ENCODE peak calls at places on chromosomes 11 and 22, in nine cellular contexts. X is ovary, Q is A549, N is stomach, L is tibial nerve, K is K562, D is HepG2, H is SK-N-SH, F is suprapubic skin. T is an unnamed sample.

GRCh38 chr11:72308226-72309073 is 64.5 kb upstream of the PHOX2A start:
- DNase-seq in H (peak; percentile 81), F (no peak), K (peak; percentile 75), L (no peak), D (no peak), Q (no peak), N (no peak), X (no peak), T (no peak)

GRCh38 chr22:25668437-25668836 is 73.6 kb upstream of the MYO18B start:
- DNase-seq in K (no peak), Q (peak; percentile 11), X (peak; percentile 72), D (peak; percentile 92), H (peak; percentile 55), N (no peak), F (peak; percentile 71), L (no peak), T (no peak)

GRCh38 chr11:69975822-69976221 is 102.3 kb upstream of the ANO1 start:
- DNase-seq in F (no peak), H (no peak), D (no peak), Q (no peak), L (no peak), X (no peak), N (no peak), K (no peak), T (no peak)

GRCh38 chr11:62931501-62932278 is 10.5 kb upstream of the CHRM1 start:
- DNase-seq in H (no peak), K (no peak), Q (no peak), D (no peak), F (no peak), X (no peak), L (no peak), N (no peak), T (no peak)

GRCh38 chr11:115544422-115544821 is 40.2 kb upstream of the CADM1 start:
- DNase-seq in F (no peak), Q (no peak), L (no peak), K (no peak), D (no peak), N (no peak), X (no peak), H (no peak), T (no peak)

GRCh38 chr11:14026961-14027360 is 64.4 kb downstream of the SPON1 start:
- DNase-seq in X (no peak), Q (no peak), N (no peak), L (no peak), H (no peak), K (no peak), F (no peak), D (no peak), T (no peak)

GRCh38 chr22:32985899-32986772 is 72.0 kb downstream of the SYN3 start:
- DNase-seq in Q (peak; percentile 61), L (peak; percentile 54), F (peak; percentile 79), N (peak; percentile 58), H (peak; percentile 77), K (peak; percentile 70), X (peak; percentile 64), D (peak; percentile 70), T (peak; percentile 67)

GRCh38 chr22:20899827-20900423 is 17.3 kb upstream of the CRKL start:
- DNase-seq in K (no peak), H (no peak), N (no peak), Q (no peak), D (no peak), F (no peak), L (no peak), X (no peak), T (no peak)

GRCh38 chr11:46003647-46004046 is 81.2 kb downstream of the LARGE2 start:
- DNase-seq in H (no peak), N (no peak), L (no peak), Q (no peak), K (no peak), D (no peak), X (no peak), F (no peak), T (no peak)

GRCh38 chr11:123601136-123601535 is 53.3 kb downstream of the SCN3B start:
- DNase-seq in L (no peak), Q (no peak), F (no peak), K (no peak), X (no peak), D (no peak), N (no peak), H (no peak), T (no peak)

GRCh38 chr11:107252429-107253161 is 205.0 kb downstream of the CWF19L2 start:
- DNase-seq in X (no peak), F (no peak), L (no peak), H (no peak), D (no peak), N (no peak), K (no peak), Q (no peak), T (no peak)

GRCh38 chr11:122727101-122727929 is 71.8 kb downstream of the UBASH3B start:
- DNase-seq in Q (no peak), N (no peak), L (no peak), D (no peak), H (peak; percentile 30), X (no peak), K (no peak), F (no peak), T (peak; percentile 26)

GRCh38 chr22:17945851-17946690 is 78.3 kb downstream of the MICAL3 start:
- DNase-seq in X (no peak), L (no peak), N (peak; percentile 2), Q (no peak), H (no peak), K (no peak), F (no peak), D (no peak), T (no peak)

GRCh38 chr11:115607621-115608191 is 103.5 kb upstream of the CADM1 start:
- DNase-seq in L (no peak), F (no peak), K (no peak), H (peak; percentile 26), X (no peak), D (no peak), N (no peak), Q (no peak), T (no peak)

GRCh38 chr22:49753276-49753884 is 74.3 kb downstream of the BRD1 start:
- DNase-seq in X (no peak), H (peak; percentile 80), D (no peak), N (peak; percentile 17), L (no peak), K (no peak), F (no peak), Q (no peak), T (no peak)

GRCh38 chr11:102360681-102361080 is 13.7 kb downstream of the BIRC2 start:
- DNase-seq in K (no peak), Q (no peak), H (no peak), D (no peak), X (no peak), F (no peak), L (no peak), N (no peak), T (no peak)

GRCh38 chr22:37735054-37735453 is 38.2 kb downstream of the TRIOBP start:
- DNase-seq in X (peak; percentile 44), H (peak; percentile 91), F (no peak), N (peak; percentile 82), Q (peak; percentile 67), D (peak; percentile 72), L (no peak), K (peak; percentile 65), T (no peak)

GRCh38 chr11:76073716-76074115 is 132.6 kb downstream of the WNT11 start:
- DNase-seq in F (no peak), Q (no peak), K (no peak), L (no peak), X (no peak), N (no peak), H (peak; percentile 16), D (no peak), T (no peak)

GRCh38 chr11:57974132-57974531 is 49.5 kb upstream of the OR9Q1 start:
- DNase-seq in L (no peak), X (no peak), H (no peak), K (no peak), N (no peak), D (no peak), Q (no peak), F (no peak), T (no peak)

GRCh38 chr11:94145431-94145830 is 16.8 kb downstream of the PANX1 start:
- DNase-seq in K (no peak), Q (no peak), X (no peak), D (no peak), L (no peak), H (no peak), N (no peak), F (no peak), T (no peak)
- H3K4me1 ChIP-seq in K (peaks cover 17% of the 10 kb centered on the region), Q (peaks cover 86% of the 10 kb centered on the region), X (peaks cover 4% of the 10 kb centered on the region), D (peaks cover 83% of the 10 kb centered on the region), L (peaks cover 70% of the 10 kb centered on the region), H (peaks cover 44% of the 10 kb centered on the region), N (peaks cover 22% of the 10 kb centered on the region), F (peaks cover 24% of the 10 kb centered on the region), T (peaks cover 39% of the 10 kb centered on the region)

GRCh38 chr22:46537221-46537945 is at the start of gene CELSR1:
- DNase-seq in X (no peak), Q (peak; percentile 77), F (no peak), D (no peak), L (no peak), N (peak; percentile 73), K (no peak), H (peak; percentile 69), T (peak; percentile 41)
- TF ChIP-seq EP300 in X (no peak), Q (no peak), F (no peak), D (no peak), L (no peak), N (no peak), K (no peak), H (no peak), T (no peak)

GRCh38 chr11:34623463-34623862 is 2.6 kb downstream of the EHF start:
- DNase-seq in H (no peak), N (no peak), K (no peak), X (no peak), Q (no peak), F (no peak), L (no peak), D (no peak), T (no peak)
- H3K4me3 ChIP-seq in H (no peak overlapping the region), N (peak overlapping the region; percentile 42), K (no peak overlapping the region), X (no peak overlapping the region), Q (no peak overlapping the region), F (peak overlapping the region; percentile 37), L (no peak overlapping the region), D (no peak overlapping the region), T (peak overlapping the region; percentile 8)

DNA sequence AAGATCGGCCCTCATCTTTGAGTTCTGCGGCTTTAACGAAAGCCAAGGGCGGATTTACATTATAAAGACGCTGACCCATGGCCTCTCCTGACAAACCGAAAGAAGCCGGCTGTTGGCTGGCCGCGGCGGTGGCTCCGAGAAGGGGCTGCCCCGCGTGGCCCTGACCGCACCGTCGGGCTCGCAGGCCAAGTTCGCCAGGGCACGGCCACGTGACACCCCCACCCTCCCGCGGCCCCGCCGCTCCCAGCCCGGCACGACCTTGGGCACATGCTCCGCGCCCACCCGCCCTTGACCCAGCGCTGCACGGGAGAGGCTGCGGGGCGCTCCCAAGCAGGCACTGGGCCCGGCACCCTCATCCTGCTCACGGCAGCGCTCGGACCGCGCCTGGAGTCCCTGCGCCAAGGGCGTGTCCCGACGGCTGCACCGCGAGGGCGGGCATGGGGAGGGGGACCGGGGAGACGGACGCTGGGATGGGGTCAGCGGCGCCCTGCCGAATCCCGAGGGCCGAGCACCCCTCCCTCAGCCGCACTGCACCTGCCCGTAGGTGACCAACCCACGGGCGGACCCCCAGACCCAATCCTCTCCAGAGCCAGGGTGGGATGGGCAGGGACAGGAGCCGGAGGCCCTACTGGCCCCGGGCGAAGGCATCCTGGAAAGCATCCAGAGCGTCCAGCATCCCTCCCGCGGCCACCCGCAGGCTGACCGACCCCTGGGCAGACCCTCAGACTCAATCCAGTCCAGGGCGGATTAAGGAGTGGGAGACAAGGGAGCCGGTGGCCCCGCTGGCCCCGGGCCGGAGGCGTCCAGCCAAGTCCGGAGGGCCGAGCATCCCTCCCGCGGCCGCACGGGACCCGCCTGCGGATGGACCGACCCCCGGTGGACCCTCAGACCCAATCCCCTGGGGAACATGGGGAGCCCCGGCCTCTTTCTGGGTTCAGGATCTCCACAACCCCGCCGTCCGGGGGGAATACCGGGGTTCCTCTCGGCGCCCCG is 759 bp downstream of the CPT1A start:
- DNase-seq in H (peak; percentile 79), Q (peak; percentile 42), K (peak; percentile 54), N (peak; percentile 82), D (no peak), F (peak; percentile 79), L (peak; percentile 29), X (peak; percentile 56), T (peak; percentile 82)
- H3K4me1 ChIP-seq in H (peaks cover 23% of the 10 kb centered on the region), Q (peaks cover 28% of the 10 kb centered on the region), K (peaks cover 58% of the 10 kb centered on the region), N (peaks cover 76% of the 10 kb centered on the region), D (peaks cover 88% of the 10 kb centered on the region), F (peaks cover 87% of the 10 kb centered on the region), L (peaks cover 78% of the 10 kb centered on the region), X (peaks cover 19% of the 10 kb centered on the region), T (peaks cover 61% of the 10 kb centered on the region)